ENCODE peak calls at places on chromosomes 13 and 19, in eight cellular contexts. U, V, E, Z, X, A, N and S are unnamed samples.

GRCh38 chr19:16013851-16014840 is 62.1 kb upstream of the TPM4 start:
- DNase-seq in E (no peak), A (no peak), Z (no peak), N (no peak), U (no peak), X (no peak), V (no peak), S (no peak)

GRCh38 chr13:47256618-47257017 is 359.8 kb upstream of the HTR2A start:
- DNase-seq in N (no peak), E (no peak), X (no peak), A (no peak), Z (no peak), V (no peak), U (no peak), S (no peak)

GRCh38 chr19:41545547-41545946 is 30.4 kb upstream of the CEACAM21 start:
- DNase-seq in Z (peak; percentile 65), N (no peak), A (no peak), E (no peak), X (no peak), U (no peak), V (no peak), S (no peak)

GRCh38 chr19:52716578-52716977 is 18.3 kb downstream of the ZNF611 start:
- DNase-seq in X (no peak), V (no peak), E (no peak), Z (no peak), U (no peak), A (no peak), N (no peak), S (no peak)

GRCh38 chr13:95185851-95186250 is 115.4 kb downstream of the ABCC4 start:
- DNase-seq in N (no peak), X (no peak), E (no peak), A (no peak), U (peak; percentile 58), V (no peak), Z (peak; percentile 86), S (no peak)

GRCh38 chr19:41939861-41940442 is 11.7 kb upstream of the ERFL start:
- DNase-seq in V (no peak), E (no peak), Z (no peak), N (no peak), A (no peak), U (peak; percentile 38), X (peak; percentile 26), S (peak; percentile 78)

GRCh38 chr19:47729468-47729798 is 15.9 kb upstream of the NOP53 start:
- DNase-seq in X (no peak), V (peak; percentile 80), A (no peak), N (peak; percentile 77), E (peak; percentile 79), Z (no peak), U (no peak), S (peak; percentile 97)

GRCh38 chr13:93776936-93777335 is 550.3 kb downstream of the GPC6 start:
- DNase-seq in U (no peak), X (no peak), A (no peak), N (no peak), V (no peak), E (no peak), Z (no peak), S (no peak)

GRCh38 chr13:52353116-52353718 is 52.8 kb downstream of the THSD1 start:
- DNase-seq in Z (no peak), N (no peak), X (no peak), A (no peak), V (no peak), E (no peak), U (no peak), S (no peak)

GRCh38 chr13:41411536-41411935 is 45.8 kb upstream of the RGCC start:
- DNase-seq in Z (peak; percentile 28), E (peak; percentile 23), A (no peak), N (peak; percentile 44), U (no peak), X (no peak), V (no peak), S (peak; percentile 70)

GRCh38 chr13:24168980-24169379 is 8.5 kb downstream of the SPATA13 start:
- DNase-seq in Z (no peak), V (no peak), N (no peak), E (no peak), A (no peak), U (no peak), X (no peak), S (no peak)

GRCh38 chr13:78674638-78675037 is 15.7 kb upstream of the OBI1 start:
- DNase-seq in U (no peak), A (no peak), X (no peak), Z (no peak), N (no peak), V (no peak), E (no peak), S (no peak)

GRCh38 chr13:51935326-51936171 is 73.8 kb downstream of the CCDC70 start:
- DNase-seq in Z (peak; percentile 8), V (no peak), U (no peak), A (no peak), E (peak; percentile 19), N (peak; percentile 7), X (no peak), S (peak; percentile 76)

GRCh38 chr19:35123573-35123972 is 8.0 kb downstream of the FXYD3 start:
- DNase-seq in E (no peak), A (no peak), X (no peak), N (no peak), U (no peak), Z (no peak), V (peak; percentile 64), S (no peak)

GRCh38 chr13:80469841-80470378 is 129.0 kb upstream of the SPRY2 start:
- DNase-seq in U (no peak), X (no peak), A (no peak), V (no peak), N (peak; percentile 89), Z (peak; percentile 28), E (no peak), S (no peak)

GRCh38 chr13:109968876-109969577 is 182.6 kb upstream of the IRS2 start:
- DNase-seq in X (no peak), N (no peak), Z (no peak), E (no peak), U (no peak), A (no peak), V (no peak), S (no peak)

GRCh38 chr19:15776991-15777787 is 10.3 kb upstream of the OR10H5 start:
- DNase-seq in V (peak; percentile 31), A (no peak), N (no peak), E (no peak), X (no peak), U (no peak), Z (no peak), S (no peak)

GRCh38 chr13:39462456-39462855 is 140.5 kb downstream of the LHFPL6 start:
- DNase-seq in V (no peak), U (no peak), N (no peak), X (no peak), Z (no peak), A (no peak), E (no peak), S (peak; percentile 69)